ENCODE peak calls at places on chromosome 20, in five cellular contexts. R is activated CD8-positive, alpha-beta memory T cell treated with anti-CD3 and anti-CD28 coated beads, Interleukin-2, amount 10 ng/mL, durations not matched to agents 7 days and 5 days; A is D721Med; I is fibroblast of the aortic adventitia; J is stimulated activated CD4-positive, alpha-beta T cell treated with anti-CD3 and anti-CD28 coated beads, Interleukin-1b, Interleukin-23, amount 100 ng/mL, for 1 hour. H is an unnamed sample.

GRCh38 chr20:44601801-44602204 is 19.4 kb downstream of the PKIG start:
- DNase-seq in R (no peak), A (no peak), I (peak), J (no peak), H (no peak)

GRCh38 chr20:8062781-8063180 is 43.2 kb upstream of the TMX4 start:
- DNase-seq in R (no peak), A (no peak), I (no peak), J (no peak), H (no peak)

GRCh38 chr20:48638546-48638945 is 189.3 kb downstream of the PREX1 start:
- DNase-seq in R (peak), A (no peak), I (peak), J (no peak), H (no peak)

GRCh38 chr20:57391439-57392129 is 388 bp downstream of the RBM38 start:
- DNase-seq in R (peak), A (no peak), I (peak), J (no peak), H (no peak)

GRCh38 chr20:32210206-32210605 is 2.5 kb downstream of the POFUT1 start:
- DNase-seq in R (no peak), A (no peak), I (no peak), J (no peak), H (no peak)

GRCh38 chr20:2946988-2947961 is 74.0 kb downstream of the PTPRA start:
- DNase-seq in R (no peak), A (no peak), I (peak), J (no peak), H (no peak)

GRCh38 chr20:63057133-63058117 is 50.7 kb upstream of the BHLHE23 start:
- DNase-seq in R (no peak), A (no peak), I (peak), J (no peak), H (no peak)

GRCh38 chr20:64077094-64077493 is 2.2 kb downstream of the RGS19 start:
- DNase-seq in R (peak), A (no peak), I (no peak), J (no peak), H (no peak)

GRCh38 chr20:13029687-13030510 is 21.1 kb downstream of the SPTLC3 start:
- DNase-seq in R (no peak), A (no peak), I (peak), J (no peak), H (peak)

GRCh38 chr20:14609328-14610221 is 272.2 kb upstream of the FLRT3 start:
- DNase-seq in R (no peak), A (no peak), I (no peak), J (no peak), H (peak)

GRCh38 chr20:7723284-7723683 is 217.0 kb downstream of the HAO1 start:
- DNase-seq in R (no peak), A (no peak), I (peak), J (no peak), H (no peak)

GRCh38 chr20:48275737-48276342 is 490.6 kb upstream of the SULF2 start:
- DNase-seq in R (no peak), A (no peak), I (no peak), J (no peak), H (no peak)

GRCh38 chr20:16003310-16003709 is 569.9 kb downstream of the KIF16B start:
- DNase-seq in R (no peak), A (no peak), I (no peak), J (no peak), H (no peak)

GRCh38 chr20:16748058-16748457 is at the start of gene OTOR:
- DNase-seq in R (no peak), A (no peak), I (no peak), J (no peak), H (no peak)

GRCh38 chr20:50003253-50003656 is 20.5 kb downstream of the SNAI1 start:
- DNase-seq in R (no peak), A (no peak), I (peak), J (no peak), H (no peak)

GRCh38 chr20:47500554-47500953 is 1.1 kb upstream of the NCOA3 start:
- DNase-seq in R (no peak), A (no peak), I (no peak), J (no peak), H (no peak)

GRCh38 chr20:34045294-34045693 is 51.6 kb downstream of the RALY start:
- DNase-seq in R (no peak), A (no peak), I (peak), J (no peak), H (no peak)

GRCh38 chr20:63894358-63895201 is at the start of gene DNAJC5:
- DNase-seq in R (peak), A (peak), I (peak), J (peak), H (no peak)

GRCh38 chr20:38685853-38686473 is 38.3 kb upstream of the SLC32A1 start:
- DNase-seq in R (peak), A (no peak), I (peak), J (no peak), H (no peak)

GRCh38 chr20:62926229-62927127 is at the start of gene DIDO1:
- DNase-seq in R (peak), A (peak), I (peak), J (peak), H (no peak)